ENCODE peak calls at places on chromosomes 2 and 18, in seven cellular contexts. N is fibroblast of mammary gland, K is lower lobe of right lung, O is testis, X is right lobe of liver, Z is HCT116, T is tibial artery. Q is an unnamed sample.

GRCh38 chr2:123652320-123652719 is 372.8 kb upstream of the CNTNAP5 start:
- DNase-seq in N (no peak), K (no peak), O (no peak), X (no peak), Z (no peak), T (no peak), Q (no peak)

GRCh38 chr2:120722603-120723421 is 12.9 kb upstream of the GLI2 start:
- DNase-seq in N (peak; percentile 93), K (no peak), O (no peak), X (no peak), Z (no peak), T (peak; percentile 42), Q (peak; percentile 70)

GRCh38 chr2:186903183-186903582 is 54.2 kb upstream of the ZSWIM2 start:
- DNase-seq in N (peak; percentile 30), K (no peak), O (no peak), X (no peak), Z (no peak), T (no peak), Q (no peak)

GRCh38 chr2:236557894-236558532 is 11.6 kb upstream of the ACKR3 start:
- DNase-seq in N (no peak), K (no peak), O (peak; percentile 42), X (no peak), Z (no peak), T (no peak), Q (no peak)

GRCh38 chr2:64052468-64053241 is 33.4 kb upstream of the VPS54 start:
- DNase-seq in N (no peak), K (no peak), O (no peak), X (no peak), Z (no peak), T (no peak), Q (no peak)

GRCh38 chr2:132605236-132606180 is 64.5 kb downstream of the LYPD1 start:
- DNase-seq in N (no peak), K (no peak), O (no peak), X (no peak), Z (no peak), T (no peak), Q (no peak)

GRCh38 chr18:23662309-23663263 is at the start of gene ANKRD29:
- DNase-seq in N (peak; percentile 26), K (peak; percentile 72), O (peak; percentile 67), X (peak; percentile 40), Z (no peak), T (no peak), Q (no peak)

GRCh38 chr2:228447266-228447915 is 265.9 kb upstream of the SPHKAP start:
- DNase-seq in N (no peak), K (no peak), O (no peak), X (no peak), Z (no peak), T (no peak), Q (no peak)

GRCh38 chr18:23588836-23589560 is 2.7 kb upstream of the NPC1 start:
- DNase-seq in N (peak; percentile 18), K (no peak), O (no peak), X (no peak), Z (no peak), T (no peak), Q (no peak)

GRCh38 chr2:110819711-110820110 is 87.3 kb downstream of the ACOXL start:
- DNase-seq in N (no peak), K (no peak), O (no peak), X (no peak), Z (no peak), T (no peak), Q (no peak)
- H3K4me3 ChIP-seq in N (no peak overlapping the region), K (no peak overlapping the region), O (no peak overlapping the region), X (no peak overlapping the region), Z (no peak overlapping the region), T (no peak overlapping the region), Q (no peak overlapping the region)

DNA sequence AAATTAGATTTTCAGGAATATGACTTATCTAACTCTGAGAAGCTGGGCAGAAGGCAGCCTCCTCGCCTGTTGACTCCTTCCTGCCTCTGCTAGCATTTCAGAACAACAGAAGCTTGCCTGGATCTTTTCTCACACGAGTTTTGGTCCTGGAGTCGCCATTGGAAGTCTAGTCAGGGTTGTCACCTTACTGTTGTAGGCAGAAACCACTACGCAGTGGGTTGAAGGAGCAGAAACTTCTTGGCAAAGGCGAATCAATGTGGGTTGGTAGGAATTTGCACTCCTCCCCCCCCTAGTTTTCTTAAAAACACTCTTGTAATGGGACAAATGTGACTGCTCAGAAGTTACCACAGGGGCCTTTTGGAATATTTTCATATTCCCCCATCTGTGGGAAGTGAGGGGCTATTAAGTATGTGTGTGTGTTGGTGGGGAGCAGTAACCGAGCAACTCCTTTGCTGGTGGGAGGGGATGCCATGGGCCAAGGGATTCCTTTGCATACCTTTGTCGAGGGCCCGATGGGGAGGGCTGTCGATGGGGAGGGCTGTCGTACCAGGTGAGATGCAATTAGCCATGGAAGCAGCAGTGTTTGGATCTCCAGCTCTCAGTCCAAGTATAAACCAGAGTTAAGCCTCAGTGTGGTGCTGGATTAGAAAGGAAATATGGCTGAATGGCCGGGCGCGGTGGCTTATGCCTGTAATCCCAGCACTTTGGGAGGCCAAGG is 117.4 kb downstream of the FMNL2 start:
- DNase-seq in N (no peak), K (no peak), O (no peak), X (no peak), Z (no peak), T (no peak), Q (no peak)
- H3K4me3 ChIP-seq in N (no peak overlapping the region), K (no peak overlapping the region), O (no peak overlapping the region), X (no peak overlapping the region), Z (no peak overlapping the region), T (no peak overlapping the region), Q (no peak overlapping the region)

GRCh38 chr2:44934521-44934961 is 7.0 kb upstream of the SIX3 start:
- DNase-seq in N (no peak), K (no peak), O (no peak), X (no peak), Z (no peak), T (no peak), Q (no peak)
- H3K4me3 ChIP-seq in N (no peak overlapping the region), K (no peak overlapping the region), O (no peak overlapping the region), X (no peak overlapping the region), Z (no peak overlapping the region), T (no peak overlapping the region), Q (no peak overlapping the region)

GRCh38 chr2:96853321-96853720 is 4.5 kb downstream of the ANKRD39 start:
- DNase-seq in N (no peak), K (no peak), O (no peak), X (no peak), Z (no peak), T (no peak), Q (no peak)

GRCh38 chr2:96848264-96848663 is 4.4 kb upstream of the ANKRD23 start:
- DNase-seq in N (no peak), K (no peak), O (peak; percentile 67), X (peak; percentile 74), Z (no peak), T (no peak), Q (no peak)

GRCh38 chr2:96856776-96857673 is 791 bp downstream of the ANKRD39 start:
- DNase-seq in N (peak; percentile 40), K (no peak), O (peak; percentile 31), X (no peak), Z (no peak), T (no peak), Q (no peak)

GRCh38 chr2:96847586-96847985 is 3.8 kb upstream of the ANKRD23 start:
- DNase-seq in N (no peak), K (no peak), O (no peak), X (no peak), Z (no peak), T (no peak), Q (no peak)

GRCh38 chr2:96852667-96853066 is 5.1 kb downstream of the ANKRD39 start:
- DNase-seq in N (no peak), K (no peak), O (no peak), X (no peak), Z (no peak), T (no peak), Q (no peak)
- H3K4me3 ChIP-seq in N (no peak overlapping the region), K (no peak overlapping the region), O (no peak overlapping the region), X (no peak overlapping the region), Z (no peak overlapping the region), T (no peak overlapping the region), Q (no peak overlapping the region)

GRCh38 chr2:96107883-96108551 is 8.4 kb downstream of the ADRA2B start:
- DNase-seq in N (no peak), K (peak; percentile 23), O (no peak), X (peak; percentile 13), Z (no peak), T (peak; percentile 52), Q (no peak)

GRCh38 chr2:96110621-96111256 is 5.6 kb downstream of the ADRA2B start:
- DNase-seq in N (no peak), K (peak; percentile 39), O (no peak), X (peak; percentile 10), Z (no peak), T (peak; percentile 43), Q (no peak)

GRCh38 chr2:96109931-96110511 is 6.3 kb downstream of the ADRA2B start:
- DNase-seq in N (no peak), K (peak; percentile 22), O (no peak), X (peak; percentile 8), Z (no peak), T (peak; percentile 53), Q (no peak)

GRCh38 chr2:96106991-96107882 is 9.1 kb downstream of the ADRA2B start:
- DNase-seq in N (no peak), K (peak; percentile 17), O (no peak), X (peak; percentile 21), Z (no peak), T (peak; percentile 48), Q (no peak)

DNA sequence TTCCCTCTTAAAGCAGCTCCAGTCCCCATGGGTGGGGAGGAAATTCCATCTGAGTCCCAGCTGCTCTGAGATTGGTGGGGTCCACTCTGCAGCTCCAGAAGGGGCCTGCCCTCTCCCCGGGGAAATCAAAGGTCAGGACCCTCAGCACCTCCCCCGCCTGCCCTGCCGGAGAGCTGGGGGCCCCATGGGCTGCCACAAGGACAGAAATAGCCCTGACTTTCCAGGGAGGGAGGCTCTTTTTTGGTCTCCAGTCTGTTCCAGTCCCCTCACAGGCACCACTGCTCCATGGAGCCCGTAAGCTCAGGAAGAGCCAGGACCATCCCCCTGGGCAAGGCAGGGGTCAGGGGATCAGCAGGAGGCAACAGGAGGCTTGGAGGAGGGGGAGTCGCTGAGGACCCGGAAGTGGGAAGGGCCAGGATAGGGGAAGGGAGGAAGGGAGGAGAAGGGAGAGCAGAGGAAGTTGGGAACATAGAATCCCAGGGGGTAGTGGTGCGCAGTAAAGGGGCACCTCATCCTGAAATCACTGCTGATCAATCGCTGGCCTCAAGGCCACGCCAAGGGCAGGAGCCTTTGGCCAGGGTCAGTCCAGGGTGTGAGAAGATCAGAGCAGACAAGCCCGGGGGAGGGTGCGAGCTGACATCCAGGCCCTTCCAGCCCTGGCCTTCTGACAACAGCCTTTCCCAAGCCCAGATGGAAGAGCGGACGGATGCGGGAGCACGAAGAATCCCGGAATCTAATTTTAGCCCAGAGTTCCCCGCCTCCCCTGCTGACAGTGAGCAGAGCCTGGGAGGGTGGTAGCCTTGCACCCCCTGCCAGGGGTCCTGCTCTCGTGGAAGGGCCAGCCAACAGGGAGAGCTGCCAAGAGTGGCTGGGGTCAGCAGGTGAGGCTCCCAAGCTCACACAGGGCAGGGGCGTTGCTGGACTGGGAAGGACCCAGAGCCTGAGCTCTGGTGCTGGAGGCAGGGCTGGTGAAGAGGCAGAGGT is 7.5 kb downstream of the ADRA2B start:
- DNase-seq in N (peak; percentile 6), K (peak; percentile 41), O (peak; percentile 60), X (peak; percentile 21), Z (no peak), T (peak; percentile 60), Q (no peak)
- H3K4me3 ChIP-seq in N (no peak overlapping the region), K (no peak overlapping the region), O (no peak overlapping the region), X (no peak overlapping the region), Z (no peak overlapping the region), T (no peak overlapping the region), Q (no peak overlapping the region)

DNA sequence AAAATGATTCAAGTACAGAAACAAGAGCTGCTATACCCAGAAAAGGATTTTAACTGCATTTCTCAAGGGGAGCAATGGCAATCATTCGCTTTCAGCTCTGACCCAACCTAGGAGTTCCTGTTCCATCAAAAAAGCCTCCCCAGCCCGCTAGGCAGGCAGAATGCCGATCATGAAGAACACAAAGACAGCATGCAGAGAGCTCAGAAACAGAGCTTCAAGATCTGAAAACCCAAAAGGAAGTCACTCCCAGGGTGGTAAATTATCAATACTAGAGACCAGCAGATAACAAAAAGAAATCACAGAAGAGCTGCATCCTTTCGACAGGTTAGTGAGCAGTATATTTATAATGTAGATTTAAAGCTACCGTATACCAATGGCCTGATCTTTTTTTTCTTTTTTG is 84.8 kb upstream of the CRIM1 start:
- DNase-seq in N (no peak), K (no peak), O (no peak), X (no peak), Z (no peak), T (no peak), Q (no peak)
- H3K4me3 ChIP-seq in N (no peak overlapping the region), K (no peak overlapping the region), O (no peak overlapping the region), X (no peak overlapping the region), Z (no peak overlapping the region), T (no peak overlapping the region), Q (no peak overlapping the region)

Q was measured in skeletal muscle cell.